ENCODE peak calls at places on chromosomes 1 and 21, in five cellular contexts. One of them, this sample, is unnamed.

GRCh38 chr1:67616394-67616985 is 68.5 kb upstream of the GADD45A start:
- DNase-seq in lower lobe of right lung: no peak
- DNase-seq in upper lobe of right lung: no peak
- DNase-seq in esophagus squamous epithelium: no peak
- DNase-seq in heart left ventricle: no peak
- DNase-seq in this sample: no peak

GRCh38 chr1:82195245-82195644 is 394.5 kb downstream of the ADGRL2 start:
- DNase-seq in lower lobe of right lung: no peak
- DNase-seq in upper lobe of right lung: no peak
- DNase-seq in esophagus squamous epithelium: no peak
- DNase-seq in heart left ventricle: no peak
- DNase-seq in this sample: no peak

GRCh38 chr1:151314137-151314875 is 12.9 kb downstream of the PI4KB start:
- DNase-seq in lower lobe of right lung: peak
- DNase-seq in upper lobe of right lung: no peak
- DNase-seq in esophagus squamous epithelium: no peak
- DNase-seq in heart left ventricle: peak
- DNase-seq in this sample: peak

GRCh38 chr1:48203287-48203900 is 19.1 kb upstream of the SLC5A9 start:
- DNase-seq in lower lobe of right lung: no peak
- DNase-seq in upper lobe of right lung: no peak
- DNase-seq in esophagus squamous epithelium: no peak
- DNase-seq in heart left ventricle: no peak
- DNase-seq in this sample: peak

GRCh38 chr1:58785424-58786058 is 1.7 kb upstream of the JUN start:
- DNase-seq in lower lobe of right lung: peak
- DNase-seq in upper lobe of right lung: peak
- DNase-seq in esophagus squamous epithelium: no peak
- DNase-seq in heart left ventricle: peak
- DNase-seq in this sample: peak

GRCh38 chr21:45308211-45309068 is 20.7 kb upstream of the POFUT2 start:
- DNase-seq in lower lobe of right lung: peak
- DNase-seq in upper lobe of right lung: peak
- DNase-seq in esophagus squamous epithelium: no peak
- DNase-seq in heart left ventricle: no peak
- DNase-seq in this sample: peak

GRCh38 chr1:211482306-211482705 is 9.7 kb downstream of the RD3 start:
- DNase-seq in lower lobe of right lung: no peak
- DNase-seq in upper lobe of right lung: no peak
- DNase-seq in esophagus squamous epithelium: no peak
- DNase-seq in heart left ventricle: no peak
- DNase-seq in this sample: no peak

GRCh38 chr1:42165511-42166210 is 1.1 kb upstream of the GUCA2A start:
- DNase-seq in lower lobe of right lung: peak
- DNase-seq in upper lobe of right lung: peak
- DNase-seq in esophagus squamous epithelium: no peak
- DNase-seq in heart left ventricle: peak
- DNase-seq in this sample: peak

GRCh38 chr1:68811806-68812205 is 314.9 kb upstream of the DEPDC1 start:
- DNase-seq in lower lobe of right lung: no peak
- DNase-seq in upper lobe of right lung: no peak
- DNase-seq in esophagus squamous epithelium: no peak
- DNase-seq in heart left ventricle: no peak
- DNase-seq in this sample: no peak

GRCh38 chr21:17613242-17613676 is 558 bp upstream of the BTG3 start:
- DNase-seq in lower lobe of right lung: peak
- DNase-seq in upper lobe of right lung: peak
- DNase-seq in esophagus squamous epithelium: no peak
- DNase-seq in heart left ventricle: peak
- DNase-seq in this sample: peak

GRCh38 chr1:162878000-162878596 is 17.1 kb upstream of the CCDC190 start:
- DNase-seq in lower lobe of right lung: no peak
- DNase-seq in upper lobe of right lung: no peak
- DNase-seq in esophagus squamous epithelium: no peak
- DNase-seq in heart left ventricle: peak
- DNase-seq in this sample: peak

GRCh38 chr1:162136760-162137537 is 67.5 kb downstream of the NOS1AP start:
- DNase-seq in lower lobe of right lung: no peak
- DNase-seq in upper lobe of right lung: no peak
- DNase-seq in esophagus squamous epithelium: no peak
- DNase-seq in heart left ventricle: no peak
- DNase-seq in this sample: peak

GRCh38 chr21:36175771-36176565 is 19.3 kb downstream of the DOP1B start:
- DNase-seq in lower lobe of right lung: no peak
- DNase-seq in upper lobe of right lung: no peak
- DNase-seq in esophagus squamous epithelium: no peak
- DNase-seq in heart left ventricle: no peak
- DNase-seq in this sample: no peak

GRCh38 chr1:7303554-7304347 is 467.3 kb upstream of the VAMP3 start:
- DNase-seq in lower lobe of right lung: no peak
- DNase-seq in upper lobe of right lung: no peak
- DNase-seq in esophagus squamous epithelium: no peak
- DNase-seq in heart left ventricle: no peak
- DNase-seq in this sample: no peak

GRCh38 chr1:3688356-3688755 is 36.0 kb downstream of the TP73 start:
- DNase-seq in lower lobe of right lung: no peak
- DNase-seq in upper lobe of right lung: no peak
- DNase-seq in esophagus squamous epithelium: no peak
- DNase-seq in heart left ventricle: no peak
- DNase-seq in this sample: no peak

GRCh38 chr21:29849735-29850176 is 90.0 kb downstream of the GRIK1 start:
- DNase-seq in lower lobe of right lung: no peak
- DNase-seq in upper lobe of right lung: no peak
- DNase-seq in esophagus squamous epithelium: no peak
- DNase-seq in heart left ventricle: peak
- DNase-seq in this sample: peak

GRCh38 chr1:26127235-26128163 is 15.9 kb downstream of the PDIK1L start:
- DNase-seq in lower lobe of right lung: no peak
- DNase-seq in upper lobe of right lung: no peak
- DNase-seq in esophagus squamous epithelium: no peak
- DNase-seq in heart left ventricle: no peak
- DNase-seq in this sample: peak

GRCh38 chr1:226738995-226739695 is at the start of gene ITPKB:
- DNase-seq in lower lobe of right lung: peak
- DNase-seq in upper lobe of right lung: peak
- DNase-seq in esophagus squamous epithelium: no peak
- DNase-seq in heart left ventricle: peak
- DNase-seq in this sample: peak

GRCh38 chr1:162159515-162159914 is 90.0 kb downstream of the NOS1AP start:
- DNase-seq in lower lobe of right lung: no peak
- DNase-seq in upper lobe of right lung: no peak
- DNase-seq in esophagus squamous epithelium: no peak
- DNase-seq in heart left ventricle: no peak
- DNase-seq in this sample: no peak

GRCh38 chr21:42835611-42836401 is 43.5 kb downstream of the WDR4 start:
- DNase-seq in lower lobe of right lung: no peak
- DNase-seq in upper lobe of right lung: peak
- DNase-seq in esophagus squamous epithelium: no peak
- DNase-seq in heart left ventricle: peak
- DNase-seq in this sample: no peak

GRCh38 chr21:42833859-42834729 is 45.2 kb downstream of the WDR4 start:
- DNase-seq in lower lobe of right lung: no peak
- DNase-seq in upper lobe of right lung: peak
- DNase-seq in esophagus squamous epithelium: no peak
- DNase-seq in heart left ventricle: peak
- DNase-seq in this sample: no peak

GRCh38 chr21:42835211-42835610 is 44.1 kb downstream of the WDR4 start:
- DNase-seq in lower lobe of right lung: no peak
- DNase-seq in upper lobe of right lung: no peak
- DNase-seq in esophagus squamous epithelium: no peak
- DNase-seq in heart left ventricle: no peak
- DNase-seq in this sample: no peak

GRCh38 chr21:42834730-42835191 is 44.6 kb downstream of the WDR4 start:
- DNase-seq in lower lobe of right lung: no peak
- DNase-seq in upper lobe of right lung: peak
- DNase-seq in esophagus squamous epithelium: no peak
- DNase-seq in heart left ventricle: peak
- DNase-seq in this sample: no peak

GRCh38 chr21:42833439-42833815 is 45.9 kb downstream of the WDR4 start:
- DNase-seq in lower lobe of right lung: no peak
- DNase-seq in upper lobe of right lung: peak
- DNase-seq in esophagus squamous epithelium: no peak
- DNase-seq in heart left ventricle: peak
- DNase-seq in this sample: no peak
- TF ChIP-seq CTCF in lower lobe of right lung: peak
- TF ChIP-seq CTCF in upper lobe of right lung: peak
- TF ChIP-seq CTCF in esophagus squamous epithelium: peak
- TF ChIP-seq CTCF in heart left ventricle: no peak
- TF ChIP-seq CTCF in this sample: no peak

DNA sequence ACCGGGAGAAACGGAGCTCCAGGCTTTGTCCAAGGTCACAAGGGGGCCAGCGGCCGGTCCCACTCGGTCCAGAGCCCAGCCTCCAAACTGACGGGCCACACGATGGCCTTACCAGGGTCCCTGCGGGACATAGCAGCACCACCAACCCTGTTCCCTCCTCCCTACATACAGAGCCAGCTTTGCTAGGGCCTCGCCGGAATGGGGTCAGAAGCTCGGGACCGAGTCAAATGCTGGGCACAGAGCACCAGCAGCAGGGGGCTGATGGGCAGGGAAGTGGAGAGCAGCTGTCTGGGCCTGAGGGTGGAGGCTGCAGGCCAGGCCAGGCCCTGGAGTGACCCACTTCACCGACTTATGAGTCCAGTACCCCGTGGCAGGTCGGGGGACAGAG is 14.9 kb upstream of the TTC39A start:
- DNase-seq in lower lobe of right lung: no peak
- DNase-seq in upper lobe of right lung: no peak
- DNase-seq in esophagus squamous epithelium: no peak
- DNase-seq in heart left ventricle: no peak
- DNase-seq in this sample: no peak
- H3K4me3 ChIP-seq in lower lobe of right lung: no peak
- H3K4me3 ChIP-seq in upper lobe of right lung: no peak
- H3K4me3 ChIP-seq in esophagus squamous epithelium: no peak
- H3K4me3 ChIP-seq in heart left ventricle: no peak
- H3K4me3 ChIP-seq in this sample: no peak

DNA sequence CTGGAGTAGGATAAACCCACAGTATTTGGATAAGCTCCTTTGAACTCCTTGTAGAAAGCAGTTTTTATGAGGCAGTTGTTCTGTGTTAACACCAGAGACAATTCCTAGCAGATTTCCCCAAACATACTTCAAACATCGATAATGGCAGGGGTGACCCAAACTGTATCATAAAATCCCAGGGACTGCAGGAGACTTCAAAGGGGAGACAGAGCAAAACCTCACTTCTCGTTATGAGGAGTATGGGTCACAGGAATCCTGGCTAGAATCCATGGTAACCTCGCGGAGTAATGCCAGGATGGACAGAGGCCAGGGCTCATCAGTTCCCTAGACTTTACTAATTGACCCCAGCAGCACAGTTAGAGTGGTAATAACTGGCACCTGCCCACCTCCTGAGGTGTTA is 148.0 kb downstream of the DHRS3 start:
- DNase-seq in lower lobe of right lung: no peak
- DNase-seq in upper lobe of right lung: no peak
- DNase-seq in esophagus squamous epithelium: no peak
- DNase-seq in heart left ventricle: no peak
- DNase-seq in this sample: no peak
- TF ChIP-seq CTCF in lower lobe of right lung: no peak
- TF ChIP-seq CTCF in upper lobe of right lung: no peak
- TF ChIP-seq CTCF in esophagus squamous epithelium: no peak
- TF ChIP-seq CTCF in heart left ventricle: no peak
- TF ChIP-seq CTCF in this sample: no peak

GRCh38 chr1:115768549-115768948 is at the start of gene CASQ2:
- DNase-seq in lower lobe of right lung: no peak
- DNase-seq in upper lobe of right lung: no peak
- DNase-seq in esophagus squamous epithelium: no peak
- DNase-seq in heart left ventricle: peak
- DNase-seq in this sample: no peak

GRCh38 chr1:115767403-115767802 is 1.1 kb downstream of the CASQ2 start:
- DNase-seq in lower lobe of right lung: no peak
- DNase-seq in upper lobe of right lung: no peak
- DNase-seq in esophagus squamous epithelium: no peak
- DNase-seq in heart left ventricle: no peak
- DNase-seq in this sample: no peak

GRCh38 chr1:115771847-115772457 is 3.4 kb upstream of the CASQ2 start:
- DNase-seq in lower lobe of right lung: peak
- DNase-seq in upper lobe of right lung: no peak
- DNase-seq in esophagus squamous epithelium: no peak
- DNase-seq in heart left ventricle: peak
- DNase-seq in this sample: peak

DNA sequence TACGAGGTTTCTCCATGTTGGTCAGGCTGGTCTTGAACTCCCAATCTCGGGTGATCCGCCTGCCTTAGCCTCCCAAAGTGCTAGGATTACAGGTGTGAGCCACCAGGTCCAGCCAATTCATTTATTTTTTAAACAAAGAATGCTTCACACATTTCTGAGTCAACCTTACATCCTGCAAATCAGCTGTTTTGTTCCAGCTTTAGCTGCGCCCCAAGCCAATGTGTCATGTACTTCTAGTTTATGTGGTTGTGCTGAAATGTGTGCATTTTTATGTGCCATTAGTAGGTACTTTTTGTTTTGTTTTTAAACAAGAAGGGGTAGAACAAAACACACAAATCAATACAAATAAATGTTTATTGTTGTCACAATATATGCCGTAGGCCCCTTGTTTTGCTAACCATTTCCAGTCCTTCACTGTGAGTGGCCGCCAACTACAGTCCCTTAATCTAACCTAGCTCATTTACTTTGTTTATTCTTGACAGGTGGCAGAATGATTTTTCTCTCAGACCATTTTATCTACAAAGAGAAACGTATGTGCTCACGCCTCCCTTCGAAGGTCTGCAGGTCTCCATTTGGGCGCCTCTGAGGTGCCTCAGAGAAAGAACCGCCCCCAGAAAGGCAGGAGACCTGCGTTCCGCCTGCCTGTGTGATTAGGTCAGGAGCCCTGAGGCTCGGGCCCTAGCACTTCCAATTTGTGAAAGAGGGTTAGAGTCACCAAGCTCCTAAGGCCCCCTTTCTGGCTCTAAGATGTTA is 2.8 kb upstream of the CASQ2 start:
- DNase-seq in lower lobe of right lung: no peak
- DNase-seq in upper lobe of right lung: no peak
- DNase-seq in esophagus squamous epithelium: no peak
- DNase-seq in heart left ventricle: no peak
- DNase-seq in this sample: no peak
- H3K4me3 ChIP-seq in lower lobe of right lung: no peak
- H3K4me3 ChIP-seq in upper lobe of right lung: no peak
- H3K4me3 ChIP-seq in esophagus squamous epithelium: no peak
- H3K4me3 ChIP-seq in heart left ventricle: no peak
- H3K4me3 ChIP-seq in this sample: no peak

GRCh38 chr1:62906428-62906886 is 122.5 kb downstream of the ATG4C start:
- DNase-seq in lower lobe of right lung: no peak
- DNase-seq in upper lobe of right lung: no peak
- DNase-seq in esophagus squamous epithelium: no peak
- DNase-seq in heart left ventricle: no peak
- DNase-seq in this sample: peak
- TF ChIP-seq CTCF in lower lobe of right lung: no peak
- TF ChIP-seq CTCF in upper lobe of right lung: peak
- TF ChIP-seq CTCF in esophagus squamous epithelium: peak
- TF ChIP-seq CTCF in heart left ventricle: no peak
- TF ChIP-seq CTCF in this sample: peak

GRCh38 chr1:192579319-192579738 is 3.8 kb downstream of the RGS1 start:
- DNase-seq in lower lobe of right lung: no peak
- DNase-seq in upper lobe of right lung: no peak
- DNase-seq in esophagus squamous epithelium: no peak
- DNase-seq in heart left ventricle: no peak
- DNase-seq in this sample: peak
- H3K4me3 ChIP-seq in lower lobe of right lung: peak
- H3K4me3 ChIP-seq in upper lobe of right lung: no peak
- H3K4me3 ChIP-seq in esophagus squamous epithelium: no peak
- H3K4me3 ChIP-seq in heart left ventricle: no peak
- H3K4me3 ChIP-seq in this sample: no peak